ENCODE peak calls at places on chromosomes 3 and 15, in eight cellular contexts. One of them, this sample, is unnamed.

GRCh38 chr15:78129098-78130011 is 1.9 kb downstream of the CIB2 start:
- ATAC-seq in lower lobe of right lung: no peak
- ATAC-seq in natural killer cell: no peak
- ATAC-seq in naive thymus-derived CD8-positive, alpha-beta T cell: peak
- ATAC-seq in lung: no peak
- ATAC-seq in activated T-cell treated with anti-CD3 and anti-CD28 coated beads, Interleukin-2, amount 50 U/mL, for 4 hours: no peak
- ATAC-seq in activated CD8-positive, alpha-beta T cell treated with anti-CD3 and anti-CD28 coated beads for 36 hours: no peak
- ATAC-seq in Right ventricle myocardium inferior: no peak
- ATAC-seq in this sample: no peak

GRCh38 chr15:86743283-86743903 is 663.7 kb downstream of the AGBL1 start:
- ATAC-seq in activated T-cell treated with anti-CD3 and anti-CD28 coated beads, Interleukin-2, amount 50 U/mL, for 4 hours: peak
- ATAC-seq in natural killer cell: no peak
- ATAC-seq in Right ventricle myocardium inferior: no peak
- ATAC-seq in lower lobe of right lung: peak
- ATAC-seq in activated CD8-positive, alpha-beta T cell treated with anti-CD3 and anti-CD28 coated beads for 36 hours: peak
- ATAC-seq in lung: no peak
- ATAC-seq in naive thymus-derived CD8-positive, alpha-beta T cell: no peak
- ATAC-seq in this sample: peak

GRCh38 chr3:100465871-100466777 is 26.3 kb upstream of the TMEM45A start:
- ATAC-seq in activated T-cell treated with anti-CD3 and anti-CD28 coated beads, Interleukin-2, amount 50 U/mL, for 4 hours: no peak
- ATAC-seq in Right ventricle myocardium inferior: no peak
- ATAC-seq in lung: no peak
- ATAC-seq in activated CD8-positive, alpha-beta T cell treated with anti-CD3 and anti-CD28 coated beads for 36 hours: peak
- ATAC-seq in naive thymus-derived CD8-positive, alpha-beta T cell: no peak
- ATAC-seq in natural killer cell: no peak
- ATAC-seq in lower lobe of right lung: no peak
- ATAC-seq in this sample: no peak

GRCh38 chr15:73750441-73750840 is 2.7 kb downstream of the INSYN1 start:
- ATAC-seq in activated T-cell treated with anti-CD3 and anti-CD28 coated beads, Interleukin-2, amount 50 U/mL, for 4 hours: no peak
- ATAC-seq in lung: no peak
- ATAC-seq in naive thymus-derived CD8-positive, alpha-beta T cell: no peak
- ATAC-seq in natural killer cell: no peak
- ATAC-seq in Right ventricle myocardium inferior: no peak
- ATAC-seq in activated CD8-positive, alpha-beta T cell treated with anti-CD3 and anti-CD28 coated beads for 36 hours: no peak
- ATAC-seq in lower lobe of right lung: no peak
- ATAC-seq in this sample: no peak

GRCh38 chr15:45670511-45670910 is 35.7 kb downstream of the SQOR start:
- ATAC-seq in lower lobe of right lung: peak
- ATAC-seq in naive thymus-derived CD8-positive, alpha-beta T cell: no peak
- ATAC-seq in lung: no peak
- ATAC-seq in activated T-cell treated with anti-CD3 and anti-CD28 coated beads, Interleukin-2, amount 50 U/mL, for 4 hours: no peak
- ATAC-seq in activated CD8-positive, alpha-beta T cell treated with anti-CD3 and anti-CD28 coated beads for 36 hours: no peak
- ATAC-seq in Right ventricle myocardium inferior: no peak
- ATAC-seq in natural killer cell: no peak
- ATAC-seq in this sample: no peak

GRCh38 chr3:173371848-173372487 is 25.6 kb upstream of the NLGN1 start:
- ATAC-seq in activated CD8-positive, alpha-beta T cell treated with anti-CD3 and anti-CD28 coated beads for 36 hours: no peak
- ATAC-seq in naive thymus-derived CD8-positive, alpha-beta T cell: no peak
- ATAC-seq in activated T-cell treated with anti-CD3 and anti-CD28 coated beads, Interleukin-2, amount 50 U/mL, for 4 hours: no peak
- ATAC-seq in natural killer cell: no peak
- ATAC-seq in lower lobe of right lung: peak
- ATAC-seq in Right ventricle myocardium inferior: no peak
- ATAC-seq in lung: no peak
- ATAC-seq in this sample: no peak

GRCh38 chr15:39657714-39658113 is 76.8 kb downstream of the THBS1 start:
- ATAC-seq in lower lobe of right lung: no peak
- ATAC-seq in naive thymus-derived CD8-positive, alpha-beta T cell: no peak
- ATAC-seq in lung: no peak
- ATAC-seq in natural killer cell: no peak
- ATAC-seq in activated T-cell treated with anti-CD3 and anti-CD28 coated beads, Interleukin-2, amount 50 U/mL, for 4 hours: no peak
- ATAC-seq in activated CD8-positive, alpha-beta T cell treated with anti-CD3 and anti-CD28 coated beads for 36 hours: no peak
- ATAC-seq in Right ventricle myocardium inferior: no peak
- ATAC-seq in this sample: no peak

GRCh38 chr3:182795383-182795782 is 2.1 kb downstream of the ATP11B start:
- ATAC-seq in activated T-cell treated with anti-CD3 and anti-CD28 coated beads, Interleukin-2, amount 50 U/mL, for 4 hours: no peak
- ATAC-seq in naive thymus-derived CD8-positive, alpha-beta T cell: peak
- ATAC-seq in natural killer cell: peak
- ATAC-seq in activated CD8-positive, alpha-beta T cell treated with anti-CD3 and anti-CD28 coated beads for 36 hours: peak
- ATAC-seq in Right ventricle myocardium inferior: no peak
- ATAC-seq in lung: no peak
- ATAC-seq in lower lobe of right lung: no peak
- ATAC-seq in this sample: peak

GRCh38 chr3:17057316-17057715 is 172.6 kb downstream of the PLCL2 start:
- ATAC-seq in Right ventricle myocardium inferior: no peak
- ATAC-seq in lung: no peak
- ATAC-seq in activated CD8-positive, alpha-beta T cell treated with anti-CD3 and anti-CD28 coated beads for 36 hours: no peak
- ATAC-seq in natural killer cell: no peak
- ATAC-seq in lower lobe of right lung: no peak
- ATAC-seq in activated T-cell treated with anti-CD3 and anti-CD28 coated beads, Interleukin-2, amount 50 U/mL, for 4 hours: no peak
- ATAC-seq in naive thymus-derived CD8-positive, alpha-beta T cell: no peak
- ATAC-seq in this sample: no peak

GRCh38 chr15:70795311-70795665 is 31.9 kb upstream of the UACA start:
- ATAC-seq in activated T-cell treated with anti-CD3 and anti-CD28 coated beads, Interleukin-2, amount 50 U/mL, for 4 hours: no peak
- ATAC-seq in lung: no peak
- ATAC-seq in naive thymus-derived CD8-positive, alpha-beta T cell: no peak
- ATAC-seq in activated CD8-positive, alpha-beta T cell treated with anti-CD3 and anti-CD28 coated beads for 36 hours: no peak
- ATAC-seq in natural killer cell: no peak
- ATAC-seq in lower lobe of right lung: no peak
- ATAC-seq in Right ventricle myocardium inferior: no peak
- ATAC-seq in this sample: peak

GRCh38 chr3:184337315-184337714 is at the start of gene FAM131A:
- ATAC-seq in lower lobe of right lung: no peak
- ATAC-seq in activated CD8-positive, alpha-beta T cell treated with anti-CD3 and anti-CD28 coated beads for 36 hours: no peak
- ATAC-seq in natural killer cell: no peak
- ATAC-seq in Right ventricle myocardium inferior: peak
- ATAC-seq in lung: no peak
- ATAC-seq in naive thymus-derived CD8-positive, alpha-beta T cell: no peak
- ATAC-seq in activated T-cell treated with anti-CD3 and anti-CD28 coated beads, Interleukin-2, amount 50 U/mL, for 4 hours: no peak
- ATAC-seq in this sample: no peak

GRCh38 chr3:95654567-95655362 is 1159.6 kb upstream of the EPHA6 start:
- ATAC-seq in lower lobe of right lung: no peak
- ATAC-seq in naive thymus-derived CD8-positive, alpha-beta T cell: no peak
- ATAC-seq in activated T-cell treated with anti-CD3 and anti-CD28 coated beads, Interleukin-2, amount 50 U/mL, for 4 hours: no peak
- ATAC-seq in activated CD8-positive, alpha-beta T cell treated with anti-CD3 and anti-CD28 coated beads for 36 hours: no peak
- ATAC-seq in Right ventricle myocardium inferior: no peak
- ATAC-seq in natural killer cell: no peak
- ATAC-seq in lung: no peak
- ATAC-seq in this sample: no peak

GRCh38 chr15:94075349-94075748 is 156.0 kb upstream of the MCTP2 start:
- ATAC-seq in natural killer cell: no peak
- ATAC-seq in lower lobe of right lung: peak
- ATAC-seq in naive thymus-derived CD8-positive, alpha-beta T cell: no peak
- ATAC-seq in activated T-cell treated with anti-CD3 and anti-CD28 coated beads, Interleukin-2, amount 50 U/mL, for 4 hours: no peak
- ATAC-seq in Right ventricle myocardium inferior: peak
- ATAC-seq in lung: no peak
- ATAC-seq in activated CD8-positive, alpha-beta T cell treated with anti-CD3 and anti-CD28 coated beads for 36 hours: no peak
- ATAC-seq in this sample: peak

GRCh38 chr3:35296533-35296932 is 342.8 kb upstream of the ARPP21 start:
- ATAC-seq in naive thymus-derived CD8-positive, alpha-beta T cell: no peak
- ATAC-seq in lung: no peak
- ATAC-seq in activated CD8-positive, alpha-beta T cell treated with anti-CD3 and anti-CD28 coated beads for 36 hours: peak
- ATAC-seq in natural killer cell: no peak
- ATAC-seq in Right ventricle myocardium inferior: no peak
- ATAC-seq in activated T-cell treated with anti-CD3 and anti-CD28 coated beads, Interleukin-2, amount 50 U/mL, for 4 hours: peak
- ATAC-seq in lower lobe of right lung: no peak
- ATAC-seq in this sample: no peak

GRCh38 chr3:71694358-71694999 is 30.7 kb downstream of the EIF4E3 start:
- ATAC-seq in activated CD8-positive, alpha-beta T cell treated with anti-CD3 and anti-CD28 coated beads for 36 hours: no peak
- ATAC-seq in natural killer cell: no peak
- ATAC-seq in lung: no peak
- ATAC-seq in Right ventricle myocardium inferior: no peak
- ATAC-seq in activated T-cell treated with anti-CD3 and anti-CD28 coated beads, Interleukin-2, amount 50 U/mL, for 4 hours: no peak
- ATAC-seq in lower lobe of right lung: peak
- ATAC-seq in naive thymus-derived CD8-positive, alpha-beta T cell: no peak
- ATAC-seq in this sample: peak

GRCh38 chr3:188310270-188310710 is 156.3 kb downstream of the LPP start:
- ATAC-seq in lung: no peak
- ATAC-seq in lower lobe of right lung: no peak
- ATAC-seq in activated T-cell treated with anti-CD3 and anti-CD28 coated beads, Interleukin-2, amount 50 U/mL, for 4 hours: peak
- ATAC-seq in naive thymus-derived CD8-positive, alpha-beta T cell: no peak
- ATAC-seq in activated CD8-positive, alpha-beta T cell treated with anti-CD3 and anti-CD28 coated beads for 36 hours: peak
- ATAC-seq in natural killer cell: no peak
- ATAC-seq in Right ventricle myocardium inferior: no peak
- ATAC-seq in this sample: no peak

GRCh38 chr3:154730221-154730620 is 300.2 kb upstream of the GPR149 start:
- ATAC-seq in lung: no peak
- ATAC-seq in activated CD8-positive, alpha-beta T cell treated with anti-CD3 and anti-CD28 coated beads for 36 hours: no peak
- ATAC-seq in Right ventricle myocardium inferior: no peak
- ATAC-seq in activated T-cell treated with anti-CD3 and anti-CD28 coated beads, Interleukin-2, amount 50 U/mL, for 4 hours: no peak
- ATAC-seq in natural killer cell: no peak
- ATAC-seq in lower lobe of right lung: no peak
- ATAC-seq in naive thymus-derived CD8-positive, alpha-beta T cell: no peak
- ATAC-seq in this sample: no peak

GRCh38 chr15:95556866-95557225 is 773.7 kb upstream of the NR2F2 start:
- ATAC-seq in natural killer cell: no peak
- ATAC-seq in Right ventricle myocardium inferior: no peak
- ATAC-seq in lower lobe of right lung: no peak
- ATAC-seq in activated T-cell treated with anti-CD3 and anti-CD28 coated beads, Interleukin-2, amount 50 U/mL, for 4 hours: no peak
- ATAC-seq in lung: no peak
- ATAC-seq in naive thymus-derived CD8-positive, alpha-beta T cell: no peak
- ATAC-seq in activated CD8-positive, alpha-beta T cell treated with anti-CD3 and anti-CD28 coated beads for 36 hours: no peak
- ATAC-seq in this sample: no peak

GRCh38 chr3:72298201-72299155 is 513.5 kb upstream of the PROK2 start:
- ATAC-seq in lung: no peak
- ATAC-seq in activated CD8-positive, alpha-beta T cell treated with anti-CD3 and anti-CD28 coated beads for 36 hours: no peak
- ATAC-seq in naive thymus-derived CD8-positive, alpha-beta T cell: no peak
- ATAC-seq in lower lobe of right lung: no peak
- ATAC-seq in natural killer cell: no peak
- ATAC-seq in activated T-cell treated with anti-CD3 and anti-CD28 coated beads, Interleukin-2, amount 50 U/mL, for 4 hours: no peak
- ATAC-seq in Right ventricle myocardium inferior: peak
- ATAC-seq in this sample: no peak

GRCh38 chr15:38651328-38652038 is 86.9 kb upstream of the RASGRP1 start:
- ATAC-seq in naive thymus-derived CD8-positive, alpha-beta T cell: peak
- ATAC-seq in natural killer cell: peak
- ATAC-seq in activated T-cell treated with anti-CD3 and anti-CD28 coated beads, Interleukin-2, amount 50 U/mL, for 4 hours: peak
- ATAC-seq in lung: no peak
- ATAC-seq in lower lobe of right lung: no peak
- ATAC-seq in activated CD8-positive, alpha-beta T cell treated with anti-CD3 and anti-CD28 coated beads for 36 hours: peak
- ATAC-seq in Right ventricle myocardium inferior: no peak
- ATAC-seq in this sample: peak

GRCh38 chr15:70241031-70241430 is 143.3 kb upstream of the TLE3 start:
- ATAC-seq in lung: no peak
- ATAC-seq in activated T-cell treated with anti-CD3 and anti-CD28 coated beads, Interleukin-2, amount 50 U/mL, for 4 hours: no peak
- ATAC-seq in lower lobe of right lung: no peak
- ATAC-seq in naive thymus-derived CD8-positive, alpha-beta T cell: no peak
- ATAC-seq in activated CD8-positive, alpha-beta T cell treated with anti-CD3 and anti-CD28 coated beads for 36 hours: no peak
- ATAC-seq in Right ventricle myocardium inferior: no peak
- ATAC-seq in natural killer cell: no peak
- ATAC-seq in this sample: no peak

GRCh38 chr3:53998980-53999379 is 107.3 kb upstream of the SELENOK start:
- ATAC-seq in activated CD8-positive, alpha-beta T cell treated with anti-CD3 and anti-CD28 coated beads for 36 hours: no peak
- ATAC-seq in naive thymus-derived CD8-positive, alpha-beta T cell: no peak
- ATAC-seq in lower lobe of right lung: no peak
- ATAC-seq in natural killer cell: no peak
- ATAC-seq in activated T-cell treated with anti-CD3 and anti-CD28 coated beads, Interleukin-2, amount 50 U/mL, for 4 hours: no peak
- ATAC-seq in Right ventricle myocardium inferior: peak
- ATAC-seq in lung: no peak
- ATAC-seq in this sample: no peak

GRCh38 chr3:138441256-138441655 is 6.8 kb downstream of the ESYT3 start:
- ATAC-seq in activated T-cell treated with anti-CD3 and anti-CD28 coated beads, Interleukin-2, amount 50 U/mL, for 4 hours: no peak
- ATAC-seq in Right ventricle myocardium inferior: no peak
- ATAC-seq in activated CD8-positive, alpha-beta T cell treated with anti-CD3 and anti-CD28 coated beads for 36 hours: no peak
- ATAC-seq in naive thymus-derived CD8-positive, alpha-beta T cell: no peak
- ATAC-seq in lung: no peak
- ATAC-seq in lower lobe of right lung: no peak
- ATAC-seq in natural killer cell: no peak
- ATAC-seq in this sample: no peak

GRCh38 chr3:6455031-6455430 is 405.9 kb upstream of the GRM7 start:
- ATAC-seq in lung: peak
- ATAC-seq in naive thymus-derived CD8-positive, alpha-beta T cell: no peak
- ATAC-seq in activated T-cell treated with anti-CD3 and anti-CD28 coated beads, Interleukin-2, amount 50 U/mL, for 4 hours: no peak
- ATAC-seq in Right ventricle myocardium inferior: no peak
- ATAC-seq in activated CD8-positive, alpha-beta T cell treated with anti-CD3 and anti-CD28 coated beads for 36 hours: no peak
- ATAC-seq in lower lobe of right lung: peak
- ATAC-seq in natural killer cell: no peak
- ATAC-seq in this sample: no peak

GRCh38 chr3:67386446-67386845 is 268.0 kb downstream of the SUCLG2 start:
- ATAC-seq in natural killer cell: no peak
- ATAC-seq in activated T-cell treated with anti-CD3 and anti-CD28 coated beads, Interleukin-2, amount 50 U/mL, for 4 hours: peak
- ATAC-seq in lower lobe of right lung: no peak
- ATAC-seq in activated CD8-positive, alpha-beta T cell treated with anti-CD3 and anti-CD28 coated beads for 36 hours: peak
- ATAC-seq in Right ventricle myocardium inferior: no peak
- ATAC-seq in naive thymus-derived CD8-positive, alpha-beta T cell: no peak
- ATAC-seq in lung: no peak
- ATAC-seq in this sample: no peak

GRCh38 chr3:51789437-51789836 is 10.4 kb upstream of the IQCF6 start:
- ATAC-seq in natural killer cell: no peak
- ATAC-seq in lower lobe of right lung: no peak
- ATAC-seq in Right ventricle myocardium inferior: no peak
- ATAC-seq in naive thymus-derived CD8-positive, alpha-beta T cell: no peak
- ATAC-seq in activated T-cell treated with anti-CD3 and anti-CD28 coated beads, Interleukin-2, amount 50 U/mL, for 4 hours: no peak
- ATAC-seq in lung: no peak
- ATAC-seq in activated CD8-positive, alpha-beta T cell treated with anti-CD3 and anti-CD28 coated beads for 36 hours: no peak
- ATAC-seq in this sample: no peak

GRCh38 chr3:37072892-37073291 is 79.6 kb downstream of the MLH1 start:
- ATAC-seq in naive thymus-derived CD8-positive, alpha-beta T cell: no peak
- ATAC-seq in lower lobe of right lung: no peak
- ATAC-seq in activated T-cell treated with anti-CD3 and anti-CD28 coated beads, Interleukin-2, amount 50 U/mL, for 4 hours: no peak
- ATAC-seq in natural killer cell: no peak
- ATAC-seq in Right ventricle myocardium inferior: no peak
- ATAC-seq in lung: no peak
- ATAC-seq in activated CD8-positive, alpha-beta T cell treated with anti-CD3 and anti-CD28 coated beads for 36 hours: no peak
- ATAC-seq in this sample: no peak

GRCh38 chr3:187165144-187165543 is 25.8 kb upstream of the RPL39L start:
- ATAC-seq in lower lobe of right lung: peak
- ATAC-seq in natural killer cell: peak
- ATAC-seq in activated CD8-positive, alpha-beta T cell treated with anti-CD3 and anti-CD28 coated beads for 36 hours: peak
- ATAC-seq in Right ventricle myocardium inferior: peak
- ATAC-seq in naive thymus-derived CD8-positive, alpha-beta T cell: peak
- ATAC-seq in activated T-cell treated with anti-CD3 and anti-CD28 coated beads, Interleukin-2, amount 50 U/mL, for 4 hours: no peak
- ATAC-seq in lung: no peak
- ATAC-seq in this sample: peak

GRCh38 chr15:70559223-70559823 is 204.0 kb downstream of the UACA start:
- ATAC-seq in activated T-cell treated with anti-CD3 and anti-CD28 coated beads, Interleukin-2, amount 50 U/mL, for 4 hours: peak
- ATAC-seq in Right ventricle myocardium inferior: peak
- ATAC-seq in natural killer cell: peak
- ATAC-seq in activated CD8-positive, alpha-beta T cell treated with anti-CD3 and anti-CD28 coated beads for 36 hours: peak
- ATAC-seq in lung: peak
- ATAC-seq in naive thymus-derived CD8-positive, alpha-beta T cell: peak
- ATAC-seq in lower lobe of right lung: peak
- ATAC-seq in this sample: peak

GRCh38 chr3:26369133-26369532 is 253.4 kb upstream of the LRRC3B start:
- ATAC-seq in activated CD8-positive, alpha-beta T cell treated with anti-CD3 and anti-CD28 coated beads for 36 hours: no peak
- ATAC-seq in lung: no peak
- ATAC-seq in Right ventricle myocardium inferior: no peak
- ATAC-seq in lower lobe of right lung: no peak
- ATAC-seq in naive thymus-derived CD8-positive, alpha-beta T cell: no peak
- ATAC-seq in activated T-cell treated with anti-CD3 and anti-CD28 coated beads, Interleukin-2, amount 50 U/mL, for 4 hours: no peak
- ATAC-seq in natural killer cell: no peak
- ATAC-seq in this sample: peak

GRCh38 chr15:33278816-33279612 is 31.8 kb upstream of the RYR3 start:
- ATAC-seq in naive thymus-derived CD8-positive, alpha-beta T cell: no peak
- ATAC-seq in activated CD8-positive, alpha-beta T cell treated with anti-CD3 and anti-CD28 coated beads for 36 hours: no peak
- ATAC-seq in activated T-cell treated with anti-CD3 and anti-CD28 coated beads, Interleukin-2, amount 50 U/mL, for 4 hours: no peak
- ATAC-seq in Right ventricle myocardium inferior: no peak
- ATAC-seq in natural killer cell: no peak
- ATAC-seq in lung: peak
- ATAC-seq in lower lobe of right lung: peak
- ATAC-seq in this sample: peak

GRCh38 chr15:71313806-71314205 is 198.5 kb downstream of the THSD4 start:
- ATAC-seq in naive thymus-derived CD8-positive, alpha-beta T cell: no peak
- ATAC-seq in activated T-cell treated with anti-CD3 and anti-CD28 coated beads, Interleukin-2, amount 50 U/mL, for 4 hours: no peak
- ATAC-seq in Right ventricle myocardium inferior: no peak
- ATAC-seq in lower lobe of right lung: no peak
- ATAC-seq in activated CD8-positive, alpha-beta T cell treated with anti-CD3 and anti-CD28 coated beads for 36 hours: no peak
- ATAC-seq in lung: no peak
- ATAC-seq in natural killer cell: no peak
- ATAC-seq in this sample: no peak

GRCh38 chr15:98872777-98873176 is 134.8 kb downstream of the PGPEP1L start:
- ATAC-seq in lung: no peak
- ATAC-seq in lower lobe of right lung: no peak
- ATAC-seq in naive thymus-derived CD8-positive, alpha-beta T cell: no peak
- ATAC-seq in activated T-cell treated with anti-CD3 and anti-CD28 coated beads, Interleukin-2, amount 50 U/mL, for 4 hours: no peak
- ATAC-seq in activated CD8-positive, alpha-beta T cell treated with anti-CD3 and anti-CD28 coated beads for 36 hours: no peak
- ATAC-seq in natural killer cell: no peak
- ATAC-seq in Right ventricle myocardium inferior: no peak
- ATAC-seq in this sample: no peak

This sample was measured in esophagus mucosa.